ENCODE peak calls at places on chromosomes 16 and 17, in four cellular contexts. One of them, this sample, is unnamed.
A peak's percentile ranks its signal among the peaks of the same experiment; 100 is the strongest.

GRCh38 chr17:82052638-82053059 is 951 bp downstream of the GPS1 start:
- DNase-seq in hepatocyte: no peak
- DNase-seq in ovary: no peak
- DNase-seq in brain microvascular endothelial cell: no peak
- DNase-seq in this sample: no peak

GRCh38 chr17:28711723-28712036 is at the start of gene PROCA1:
- DNase-seq in ovary: no peak
- DNase-seq in brain microvascular endothelial cell: no peak
- DNase-seq in hepatocyte: peak; percentile 75
- DNase-seq in this sample: no peak

GRCh38 chr17:6413073-6413472 is 21.8 kb downstream of the AIPL1 start:
- DNase-seq in ovary: no peak
- DNase-seq in brain microvascular endothelial cell: no peak
- DNase-seq in hepatocyte: peak; percentile 59
- DNase-seq in this sample: peak; percentile 28

GRCh38 chr17:62933986-62934385 is 32.0 kb upstream of the TANC2 start:
- DNase-seq in brain microvascular endothelial cell: no peak
- DNase-seq in hepatocyte: peak; percentile 35
- DNase-seq in ovary: no peak
- DNase-seq in this sample: no peak

GRCh38 chr16:4339909-4340308 is 11.2 kb downstream of the PAM16 start:
- DNase-seq in hepatocyte: peak; percentile 71
- DNase-seq in ovary: peak; percentile 78
- DNase-seq in brain microvascular endothelial cell: no peak
- DNase-seq in this sample: no peak

GRCh38 chr17:18259621-18260331 is 686 bp upstream of the MIEF2 start:
- DNase-seq in brain microvascular endothelial cell: no peak
- DNase-seq in hepatocyte: no peak
- DNase-seq in ovary: no peak
- DNase-seq in this sample: no peak

GRCh38 chr17:78442648-78443128 is 64.2 kb downstream of the PGS1 start:
- DNase-seq in brain microvascular endothelial cell: peak; percentile 43
- DNase-seq in hepatocyte: no peak
- DNase-seq in ovary: no peak
- DNase-seq in this sample: no peak

GRCh38 chr17:19596869-19597268 is 51.7 kb upstream of the ALDH3A2 start:
- DNase-seq in ovary: no peak
- DNase-seq in hepatocyte: no peak
- DNase-seq in brain microvascular endothelial cell: no peak
- DNase-seq in this sample: no peak

GRCh38 chr17:6019959-6020358 is 50.2 kb upstream of the WSCD1 start:
- DNase-seq in brain microvascular endothelial cell: no peak
- DNase-seq in hepatocyte: no peak
- DNase-seq in ovary: no peak
- DNase-seq in this sample: no peak

GRCh38 chr17:7380855-7381683 is at the start of gene TNK1:
- DNase-seq in brain microvascular endothelial cell: no peak
- DNase-seq in hepatocyte: peak; percentile 74
- DNase-seq in ovary: peak; percentile 67
- DNase-seq in this sample: no peak

GRCh38 chr17:79837888-79838540 is 1.2 kb downstream of the CBX4 start:
- DNase-seq in ovary: peak; percentile 20
- DNase-seq in brain microvascular endothelial cell: no peak
- DNase-seq in hepatocyte: no peak
- DNase-seq in this sample: no peak

GRCh38 chr17:15213381-15214087 is 51.6 kb downstream of the PMP22 start:
- DNase-seq in brain microvascular endothelial cell: peak; percentile 26
- DNase-seq in hepatocyte: no peak
- DNase-seq in ovary: no peak
- DNase-seq in this sample: peak; percentile 5

GRCh38 chr16:19295393-19295792 is 9.9 kb downstream of the CLEC19A start:
- DNase-seq in ovary: no peak
- DNase-seq in brain microvascular endothelial cell: no peak
- DNase-seq in hepatocyte: no peak
- DNase-seq in this sample: no peak

GRCh38 chr17:71799657-71800056 is 321.2 kb upstream of the SOX9 start:
- DNase-seq in ovary: no peak
- DNase-seq in hepatocyte: no peak
- DNase-seq in brain microvascular endothelial cell: no peak
- DNase-seq in this sample: no peak

GRCh38 chr16:68236804-68237242 is 896 bp upstream of the ESRP2 start:
- DNase-seq in hepatocyte: no peak
- DNase-seq in ovary: no peak
- DNase-seq in brain microvascular endothelial cell: no peak
- DNase-seq in this sample: no peak

GRCh38 chr17:39769974-39770587 is 32.3 kb downstream of the GRB7 start:
- DNase-seq in ovary: no peak
- DNase-seq in brain microvascular endothelial cell: no peak
- DNase-seq in hepatocyte: peak; percentile 47
- DNase-seq in this sample: peak; percentile 11

GRCh38 chr17:82339634-82340580 is 6.3 kb upstream of the SECTM1 start:
- DNase-seq in hepatocyte: no peak
- DNase-seq in brain microvascular endothelial cell: no peak
- DNase-seq in ovary: no peak
- DNase-seq in this sample: no peak

GRCh38 chr16:28863929-28864886 is 565 bp downstream of the SH2B1 start:
- DNase-seq in brain microvascular endothelial cell: peak; percentile 34
- DNase-seq in hepatocyte: peak; percentile 60
- DNase-seq in ovary: peak; percentile 47
- DNase-seq in this sample: peak; percentile 34

DNA sequence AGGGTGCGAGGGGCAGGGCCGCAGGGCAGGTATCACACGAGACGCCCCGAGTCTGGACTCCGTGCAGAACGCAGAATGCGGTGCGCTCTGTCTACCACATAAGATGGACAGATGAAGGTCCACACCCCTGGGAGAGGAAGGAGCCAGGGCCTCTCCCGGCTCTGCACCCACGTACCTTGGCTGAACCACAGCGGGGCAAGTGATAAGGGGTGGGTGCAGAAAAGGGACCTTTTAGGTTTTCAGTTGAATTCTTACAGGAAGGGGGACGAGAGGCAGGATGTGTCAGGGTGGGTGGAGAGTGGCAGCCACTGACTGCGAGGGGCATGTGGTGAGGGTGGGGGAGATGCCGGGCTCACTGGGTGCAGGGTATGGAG is 338 bp downstream of the CD300A start:
- DNase-seq in brain microvascular endothelial cell: no peak
- DNase-seq in ovary: no peak
- DNase-seq in hepatocyte: no peak
- DNase-seq in this sample: no peak
- H3K4me3 ChIP-seq in brain microvascular endothelial cell: no peak overlapping the region
- H3K4me3 ChIP-seq in ovary: no peak overlapping the region
- H3K4me3 ChIP-seq in hepatocyte: no peak overlapping the region
- H3K4me3 ChIP-seq in this sample: no peak overlapping the region

DNA sequence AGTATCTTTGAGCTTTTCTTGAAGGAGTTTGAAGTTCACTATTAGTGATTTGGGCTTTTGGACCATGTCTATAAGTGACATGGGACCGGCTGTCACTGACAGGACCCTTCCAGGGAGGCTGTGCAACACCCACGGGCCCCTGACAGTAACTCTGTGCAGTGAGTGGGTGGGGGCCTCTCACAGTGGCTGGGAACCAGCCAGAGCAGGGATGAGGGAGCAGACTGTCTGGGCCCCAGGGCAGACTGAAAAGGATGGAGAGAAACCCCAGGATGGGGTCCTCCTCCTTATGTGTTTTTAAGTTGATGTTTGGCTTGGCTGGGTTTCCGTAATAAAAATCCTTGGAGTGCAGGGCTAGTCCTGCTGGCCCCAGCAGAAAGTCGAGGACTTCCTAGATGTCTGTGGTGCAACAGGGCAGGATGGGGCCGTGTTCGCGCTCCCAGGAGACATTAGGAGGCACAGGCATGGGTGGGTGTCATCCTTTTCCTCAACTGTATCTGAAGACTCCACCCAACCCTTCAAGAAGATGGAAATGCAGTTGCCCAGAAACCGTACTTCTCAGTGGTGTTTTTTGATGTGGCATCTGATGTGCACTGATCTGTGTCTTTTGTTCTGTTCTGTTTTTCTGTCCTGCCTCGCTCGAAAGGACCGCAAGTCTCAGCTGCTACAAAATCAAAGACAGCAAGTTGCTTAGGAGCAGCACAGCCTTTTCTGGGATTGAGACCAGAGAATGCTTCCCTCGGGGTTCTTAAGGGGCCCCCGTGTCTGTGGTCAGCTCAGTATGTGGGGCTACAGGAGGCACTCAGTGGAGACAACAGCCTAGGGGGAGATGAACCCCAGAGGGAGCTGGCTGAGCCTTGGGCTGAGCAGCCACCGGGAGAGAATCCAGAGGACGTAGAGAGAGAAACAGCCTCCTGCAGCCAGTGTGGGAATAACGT is 24.2 kb downstream of the PLD6 start:
- DNase-seq in ovary: no peak
- DNase-seq in brain microvascular endothelial cell: no peak
- DNase-seq in hepatocyte: no peak
- DNase-seq in this sample: no peak
- H3K4me3 ChIP-seq in ovary: no peak overlapping the region
- H3K4me3 ChIP-seq in brain microvascular endothelial cell: no peak overlapping the region
- H3K4me3 ChIP-seq in hepatocyte: no peak overlapping the region
- H3K4me3 ChIP-seq in this sample: no peak overlapping the region

DNA sequence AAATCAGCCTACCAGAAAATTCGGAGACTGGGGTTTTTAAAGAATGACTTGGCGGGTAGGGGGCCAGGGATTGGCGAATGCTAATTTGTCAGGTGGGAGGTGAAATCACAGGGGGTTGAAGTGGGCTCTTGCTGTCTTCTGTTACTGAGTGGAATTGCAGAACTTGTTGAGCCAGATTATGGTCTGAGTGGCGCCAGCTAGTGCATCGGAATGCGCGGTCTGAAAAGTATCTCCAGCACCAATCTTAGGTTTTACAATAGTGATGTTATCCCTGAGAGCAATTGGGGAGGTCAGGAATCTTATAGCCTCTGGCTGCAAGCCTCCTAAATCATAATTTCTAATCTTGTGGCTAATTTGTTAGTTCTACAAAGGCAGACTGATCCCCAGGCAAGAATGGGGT is 762 bp upstream of the RBL2 start:
- DNase-seq in brain microvascular endothelial cell: no peak
- DNase-seq in hepatocyte: peak; percentile 20
- DNase-seq in ovary: no peak
- DNase-seq in this sample: no peak
- H3K4me3 ChIP-seq in brain microvascular endothelial cell: no peak overlapping the region
- H3K4me3 ChIP-seq in hepatocyte: peak overlapping the region; percentile 25
- H3K4me3 ChIP-seq in ovary: no peak overlapping the region
- H3K4me3 ChIP-seq in this sample: no peak overlapping the region

DNA sequence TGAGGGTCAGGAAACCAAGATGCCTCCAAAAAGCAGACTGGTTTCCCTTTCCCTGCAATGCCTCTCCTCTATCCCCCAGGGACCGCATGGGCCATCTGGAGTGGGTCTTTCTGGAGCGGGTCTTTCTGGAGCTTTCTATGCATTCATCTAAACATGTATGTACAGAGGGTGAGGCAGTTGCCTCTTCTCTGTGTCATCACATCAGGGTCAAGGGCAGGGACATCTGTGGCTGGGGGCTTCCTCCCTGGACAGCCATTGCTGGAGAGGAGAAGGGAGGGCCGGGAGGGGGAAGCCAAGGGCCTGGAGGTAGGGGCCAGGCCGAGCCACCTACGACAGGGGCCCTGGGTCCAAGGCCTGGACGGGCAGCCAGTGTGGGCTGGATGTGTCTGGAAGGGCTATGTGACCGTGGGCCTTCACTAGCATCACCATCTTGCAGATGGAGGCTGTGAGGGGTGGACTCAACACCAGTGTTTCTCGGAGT is 840 bp downstream of the ADCY7 start:
- DNase-seq in ovary: no peak
- DNase-seq in hepatocyte: no peak
- DNase-seq in brain microvascular endothelial cell: no peak
- DNase-seq in this sample: no peak
- H3K4me3 ChIP-seq in ovary: no peak overlapping the region
- H3K4me3 ChIP-seq in hepatocyte: no peak overlapping the region
- H3K4me3 ChIP-seq in brain microvascular endothelial cell: peak overlapping the region; percentile 52
- H3K4me3 ChIP-seq in this sample: no peak overlapping the region

GRCh38 chr16:49557070-49557446 is 183.5 kb downstream of the C16orf78 start:
- DNase-seq in ovary: no peak
- DNase-seq in hepatocyte: peak; percentile 38
- DNase-seq in brain microvascular endothelial cell: no peak
- DNase-seq in this sample: no peak
- H3K4me3 ChIP-seq in ovary: no peak overlapping the region
- H3K4me3 ChIP-seq in hepatocyte: no peak overlapping the region
- H3K4me3 ChIP-seq in brain microvascular endothelial cell: no peak overlapping the region
- H3K4me3 ChIP-seq in this sample: no peak overlapping the region

GRCh38 chr16:84821179-84821578 is 1.4 kb downstream of the CRISPLD2 start:
- DNase-seq in brain microvascular endothelial cell: no peak
- DNase-seq in ovary: no peak
- DNase-seq in hepatocyte: no peak
- DNase-seq in this sample: no peak

GRCh38 chr16:84820305-84820684 is 510 bp downstream of the CRISPLD2 start:
- DNase-seq in hepatocyte: no peak
- DNase-seq in ovary: no peak
- DNase-seq in brain microvascular endothelial cell: no peak
- DNase-seq in this sample: no peak

GRCh38 chr16:84820771-84821170 is 986 bp downstream of the CRISPLD2 start:
- DNase-seq in ovary: no peak
- DNase-seq in brain microvascular endothelial cell: no peak
- DNase-seq in hepatocyte: no peak
- DNase-seq in this sample: no peak

GRCh38 chr16:84818989-84819643 is 669 bp upstream of the CRISPLD2 start:
- DNase-seq in hepatocyte: no peak
- DNase-seq in brain microvascular endothelial cell: no peak
- DNase-seq in ovary: no peak
- DNase-seq in this sample: no peak

DNA sequence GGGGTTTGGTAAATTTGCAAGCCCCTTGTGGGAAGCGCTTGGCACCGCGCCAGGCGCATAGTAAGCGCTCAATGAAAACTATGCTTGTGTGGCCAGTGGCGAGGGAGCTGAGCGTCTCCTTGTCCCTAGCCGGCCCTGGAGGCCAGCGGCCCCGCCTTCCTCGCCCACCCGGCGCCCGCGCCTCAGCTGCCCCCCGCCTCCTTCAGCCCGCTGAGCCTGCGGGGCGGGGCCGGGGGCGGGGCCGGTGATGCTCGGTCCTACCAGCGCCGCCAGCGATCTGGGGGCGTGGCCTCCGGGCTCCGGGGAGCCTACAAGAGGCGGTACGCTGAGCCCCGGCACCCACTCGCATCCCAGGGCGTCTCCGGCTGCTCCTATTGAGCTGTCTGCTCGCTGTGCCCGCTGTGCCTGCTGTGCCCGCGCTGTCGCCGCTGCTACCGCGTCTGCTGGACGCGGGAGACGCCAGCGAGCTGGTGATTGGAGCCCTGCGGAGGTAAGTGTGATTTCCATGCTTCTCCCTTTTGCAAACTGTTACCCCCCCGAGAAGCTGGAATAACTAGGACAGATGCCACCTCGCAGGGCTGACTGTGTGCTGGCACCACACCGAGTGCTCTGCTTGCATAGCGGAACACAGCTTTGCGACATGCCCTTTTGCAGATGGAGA is at the start of gene CRISPLD2:
- DNase-seq in hepatocyte: peak; percentile 97
- DNase-seq in ovary: peak; percentile 96
- DNase-seq in brain microvascular endothelial cell: peak; percentile 84
- DNase-seq in this sample: peak; percentile 56
- H3K4me3 ChIP-seq in hepatocyte: peak within 1 kb of the TSS; percentile 64
- H3K4me3 ChIP-seq in ovary: peak within 1 kb of the TSS; percentile 65
- H3K4me3 ChIP-seq in brain microvascular endothelial cell: peak within 1 kb of the TSS; percentile 63
- H3K4me3 ChIP-seq in this sample: peak within 1 kb of the TSS; percentile 52

GRCh38 chr17:77165577-77165976 is 24.8 kb downstream of the SEC14L1 start:
- DNase-seq in hepatocyte: no peak
- DNase-seq in ovary: no peak
- DNase-seq in brain microvascular endothelial cell: no peak
- DNase-seq in this sample: no peak
- H3K4me3 ChIP-seq in hepatocyte: no peak overlapping the region
- H3K4me3 ChIP-seq in ovary: no peak overlapping the region
- H3K4me3 ChIP-seq in brain microvascular endothelial cell: no peak overlapping the region
- H3K4me3 ChIP-seq in this sample: no peak overlapping the region